ENCODE peak calls at places on chromosomes 3 and 15, in five cellular contexts. R, H, K, J and W are unnamed samples.

GRCh38 chr15:65336767-65337435 is 32.4 kb downstream of the RNU5B-1 start:
- DNase-seq in R (peak; percentile 39), K (no peak), J (no peak), H (no peak), W (no peak)

GRCh38 chr3:188126271-188126670 is 27.7 kb upstream of the LPP start:
- DNase-seq in J (peak; percentile 30), H (no peak), R (no peak), K (no peak), W (no peak)

GRCh38 chr15:45715528-45715927 is 80.7 kb downstream of the SQOR start:
- DNase-seq in R (peak; percentile 23), J (no peak), H (no peak), K (no peak), W (no peak)

GRCh38 chr15:89349212-89349558 is 14.6 kb upstream of the POLG start:
- DNase-seq in K (no peak), H (no peak), J (no peak), R (no peak), W (no peak)

GRCh38 chr3:59473580-59473979 is 423.8 kb upstream of the CFAP20DC start:
- DNase-seq in R (no peak), J (no peak), K (no peak), H (no peak), W (no peak)

GRCh38 chr3:52649461-52650210 is 36.1 kb downstream of the PBRM1 start:
- DNase-seq in J (peak; percentile 52), H (no peak), K (no peak), R (no peak), W (no peak)

GRCh38 chr15:95880630-95881029 is 449.9 kb upstream of the NR2F2 start:
- DNase-seq in K (no peak), H (no peak), J (no peak), R (no peak), W (no peak)

GRCh38 chr3:184005981-184006507 is 11.6 kb downstream of the ABCC5 start:
- DNase-seq in K (peak; percentile 15), R (peak; percentile 28), H (no peak), J (no peak), W (no peak)